ENCODE peak calls at places on chromosomes 2 and 18, in ten cellular contexts. Y is upper lobe of right lung; X is mesothelial cell of epicardium; S is B cell; R is fibroblast of lung; W is activated CD8-positive, alpha-beta memory T cell treated with anti-CD3 and anti-CD28 coated beads for 4 hours; I is activated CD4-positive, alpha-beta memory T cell treated with anti-CD3 and anti-CD28 coated beads for 36 hours; A is stimulated activated CD4-positive, alpha-beta T cell treated with anti-CD3 and anti-CD28 coated beads, Interleukin-12 subunit alpha, Interleukin-12 subunit beta, amount 100 ng/mL, for 48 hours; Z is SJSA1; E is kidney tubule cell. N is an unnamed sample.

GRCh38 chr18:62838475-62839098 is 123.2 kb downstream of the PHLPP1 start:
- DNase-seq in Y (no peak), X (no peak), S (no peak), R (no peak), W (no peak), I (no peak), A (no peak), Z (no peak), E (no peak), N (no peak)

GRCh38 chr2:105929506-105929905 is 184.8 kb downstream of the NCK2 start:
- DNase-seq in Y (no peak), X (no peak), S (no peak), R (peak), W (no peak), I (peak), A (peak), Z (no peak), E (no peak), N (no peak)

GRCh38 chr2:9708683-9709538 is 78.1 kb upstream of the YWHAQ start:
- DNase-seq in Y (no peak), X (no peak), S (no peak), R (peak), W (no peak), I (peak), A (peak), Z (no peak), E (no peak), N (no peak)

GRCh38 chr2:217394510-217395351 is 534.9 kb upstream of the TNP1 start:
- DNase-seq in Y (no peak), X (no peak), S (no peak), R (peak), W (no peak), I (no peak), A (no peak), Z (peak), E (peak), N (no peak)

GRCh38 chr2:86633094-86633740 is 9.6 kb upstream of the RNF103 start:
- DNase-seq in Y (no peak), X (no peak), S (no peak), R (no peak), W (no peak), I (no peak), A (no peak), Z (no peak), E (no peak), N (no peak)

GRCh38 chr2:172293952-172294351 is 133.4 kb upstream of the ITGA6 start:
- DNase-seq in Y (no peak), X (peak), S (no peak), R (peak), W (no peak), I (no peak), A (no peak), Z (no peak), E (peak), N (peak)

GRCh38 chr2:16656087-16656486 is 9.5 kb downstream of the CYRIA start:
- DNase-seq in Y (no peak), X (no peak), S (no peak), R (no peak), W (no peak), I (no peak), A (no peak), Z (peak), E (no peak), N (no peak)

GRCh38 chr2:38128653-38129052 is 52.7 kb upstream of the CYP1B1 start:
- DNase-seq in Y (no peak), X (no peak), S (no peak), R (no peak), W (no peak), I (no peak), A (no peak), Z (no peak), E (no peak), N (peak)

GRCh38 chr2:113218283-113219091 is 44.7 kb downstream of the PSD4 start:
- DNase-seq in Y (peak), X (no peak), S (no peak), R (peak), W (no peak), I (no peak), A (no peak), Z (no peak), E (peak), N (no peak)

GRCh38 chr2:96103388-96103705 is 13.0 kb downstream of the ADRA2B start:
- DNase-seq in Y (peak), X (no peak), S (no peak), R (no peak), W (no peak), I (peak), A (no peak), Z (no peak), E (no peak), N (no peak)

GRCh38 chr2:218196974-218197373 is 20.0 kb upstream of the ARPC2 start:
- DNase-seq in Y (no peak), X (no peak), S (no peak), R (no peak), W (no peak), I (no peak), A (no peak), Z (no peak), E (no peak), N (no peak)

GRCh38 chr18:43279015-43279758 is 1.9 kb upstream of the SYT4 start:
- DNase-seq in Y (no peak), X (no peak), S (no peak), R (peak), W (no peak), I (no peak), A (no peak), Z (no peak), E (peak), N (no peak)

GRCh38 chr2:232333361-232334135 is 45.0 kb upstream of the ALPP start:
- DNase-seq in Y (peak), X (peak), S (no peak), R (no peak), W (no peak), I (peak), A (no peak), Z (peak), E (no peak), N (peak)

GRCh38 chr18:11293794-11294193 is 144.4 kb upstream of the PIEZO2 start:
- DNase-seq in Y (no peak), X (no peak), S (no peak), R (no peak), W (no peak), I (no peak), A (no peak), Z (no peak), E (no peak), N (no peak)

GRCh38 chr2:207408086-207408794 is 121.5 kb upstream of the CREB1 start:
- DNase-seq in Y (no peak), X (no peak), S (peak), R (peak), W (no peak), I (no peak), A (no peak), Z (no peak), E (no peak), N (no peak)

GRCh38 chr2:147045113-147045512 is 799.7 kb upstream of the ACVR2A start:
- DNase-seq in Y (peak), X (no peak), S (peak), R (peak), W (no peak), I (peak), A (peak), Z (no peak), E (peak), N (no peak)

GRCh38 chr2:202508686-202509085 is 126.1 kb upstream of the FAM117B start:
- DNase-seq in Y (no peak), X (no peak), S (no peak), R (peak), W (no peak), I (no peak), A (no peak), Z (no peak), E (no peak), N (no peak)

GRCh38 chr2:85221291-85221690 is 88.1 kb downstream of the TCF7L1 start:
- DNase-seq in Y (no peak), X (no peak), S (no peak), R (peak), W (no peak), I (no peak), A (no peak), Z (no peak), E (no peak), N (no peak)

N was measured in left lung.